ENCODE peak calls at places on chromosomes 16 and 17, in four cellular contexts. Q, H, S and A are unnamed samples.

GRCh38 chr16:20938426-20938825 is 37.9 kb downstream of the LYRM1 start:
- DNase-seq in Q (no peak), H (no peak), S (no peak), A (no peak)

GRCh38 chr17:43540821-43541674 is 5.1 kb downstream of the ETV4 start:
- DNase-seq in Q (no peak), H (no peak), S (no peak), A (no peak)

GRCh38 chr17:17511971-17512858 is 16.0 kb upstream of the RASD1 start:
- DNase-seq in Q (no peak), H (peak), S (no peak), A (no peak)

GRCh38 chr16:27464663-27465482 is 62.9 kb downstream of the IL21R start:
- DNase-seq in Q (no peak), H (no peak), S (no peak), A (no peak)

GRCh38 chr16:56426585-56426984 is 1.2 kb upstream of the AMFR start:
- DNase-seq in Q (no peak), H (no peak), S (no peak), A (no peak)

GRCh38 chr17:70086468-70086867 is 11.4 kb downstream of the KCNJ16 start:
- DNase-seq in Q (no peak), H (no peak), S (no peak), A (no peak)

GRCh38 chr16:70594569-70594968 is 51.8 kb upstream of the IL34 start:
- DNase-seq in Q (no peak), H (no peak), S (no peak), A (no peak)

GRCh38 chr17:37100231-37100630 is 151.5 kb downstream of the AATF start:
- DNase-seq in Q (no peak), H (no peak), S (no peak), A (no peak)

GRCh38 chr17:45745843-45746494 is 38.2 kb upstream of the CRHR1 start:
- DNase-seq in Q (no peak), H (no peak), S (no peak), A (no peak)

GRCh38 chr16:58299757-58300349 is 5.0 kb upstream of the PRSS54 start:
- DNase-seq in Q (no peak), H (peak), S (peak), A (peak)

GRCh38 chr16:25264599-25264998 is 7.0 kb upstream of the ZKSCAN2 start:
- DNase-seq in Q (no peak), H (peak), S (no peak), A (no peak)

GRCh38 chr17:31318298-31319190 is 2.9 kb downstream of the EVI2A start:
- DNase-seq in Q (peak), H (no peak), S (no peak), A (no peak)

GRCh38 chr16:75262800-75263127 is 11.3 kb upstream of the BCAR1 start:
- DNase-seq in Q (no peak), H (no peak), S (no peak), A (no peak)
- TF ChIP-seq CBX5 in Q (no peak), H (no peak), S (no peak), A (no peak)

GRCh38 chr17:38898291-38898679 is 27.1 kb upstream of the LASP1NB start:
- DNase-seq in Q (no peak), H (no peak), S (no peak), A (no peak)
- TF ChIP-seq ZNF274 in Q (no peak), H (no peak), S (no peak), A (no peak)

GRCh38 chr17:41547378-41547841 is 19.3 kb upstream of the KRT19 start:
- DNase-seq in Q (no peak), H (no peak), S (no peak), A (no peak)

GRCh38 chr17:41546819-41547218 is 18.7 kb upstream of the KRT19 start:
- DNase-seq in Q (no peak), H (no peak), S (no peak), A (no peak)

GRCh38 chr17:41548844-41549595 is 20.9 kb upstream of the KRT19 start:
- DNase-seq in Q (peak), H (peak), S (peak), A (peak)

GRCh38 chr17:41549596-41550039 is 21.5 kb upstream of the KRT19 start:
- DNase-seq in Q (no peak), H (peak), S (no peak), A (no peak)

DNA sequence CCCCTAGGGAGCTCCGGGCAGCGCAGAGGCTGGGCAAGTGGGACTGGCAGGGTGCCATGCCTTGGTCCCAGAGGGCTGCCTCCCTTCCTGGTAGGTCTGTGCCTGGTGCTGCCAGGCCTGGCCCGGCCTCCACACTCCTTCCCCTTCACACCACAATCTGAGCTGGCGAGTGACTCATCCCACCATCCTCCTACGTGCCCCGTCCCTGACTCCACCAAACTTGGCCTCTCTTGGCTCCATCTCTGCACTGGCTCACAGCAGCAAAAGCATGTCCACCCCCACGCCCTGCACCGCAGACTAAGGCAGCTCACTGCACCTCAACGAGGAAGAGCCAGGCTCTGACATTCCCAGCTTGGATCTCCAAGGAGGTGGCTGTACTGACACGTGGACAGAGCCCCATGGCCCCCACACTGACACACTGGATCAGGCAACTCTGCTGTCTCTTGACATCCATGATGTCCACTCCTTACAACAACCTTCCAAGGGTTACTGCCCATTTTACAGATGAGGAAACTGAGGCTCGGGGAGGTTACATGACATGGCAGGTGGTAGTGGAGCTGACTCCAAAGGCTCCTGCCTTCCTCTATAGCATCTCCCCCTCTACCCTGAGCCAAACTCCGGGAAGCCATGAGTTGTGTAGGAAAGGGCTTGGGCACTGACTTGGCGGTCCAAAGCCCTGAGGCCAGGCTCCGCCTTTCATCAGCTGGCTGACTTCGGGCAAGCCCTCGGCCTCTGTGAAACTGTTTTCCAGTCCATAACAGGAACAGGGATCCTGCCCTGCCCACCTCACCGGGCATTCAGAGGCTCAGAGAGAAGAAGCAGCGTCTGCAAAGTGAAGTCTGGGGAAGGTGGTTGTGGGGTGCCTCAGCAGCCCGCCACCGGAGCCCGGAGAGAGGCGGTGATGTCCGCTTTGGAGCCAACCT is 20.1 kb upstream of the KRT19 start:
- DNase-seq in Q (no peak), H (peak), S (no peak), A (no peak)
- TF ChIP-seq CBX5 in Q (no peak), H (no peak), S (no peak), A (no peak)

GRCh38 chr17:81443269-81443668 is 48.0 kb downstream of the BAHCC1 start:
- DNase-seq in Q (no peak), H (no peak), S (no peak), A (no peak)

GRCh38 chr17:81448442-81448841 is 53.2 kb downstream of the BAHCC1 start:
- DNase-seq in Q (no peak), H (no peak), S (no peak), A (no peak)

GRCh38 chr17:81444610-81445339 is 49.5 kb downstream of the BAHCC1 start:
- DNase-seq in Q (no peak), H (no peak), S (no peak), A (no peak)

GRCh38 chr17:81447331-81447933 is 52.2 kb downstream of the BAHCC1 start:
- DNase-seq in Q (no peak), H (no peak), S (no peak), A (no peak)

GRCh38 chr17:81445642-81446500 is 50.6 kb downstream of the BAHCC1 start:
- DNase-seq in Q (no peak), H (no peak), S (no peak), A (no peak)
- TF ChIP-seq ZNF274 in Q (no peak), H (no peak), S (no peak), A (no peak)

GRCh38 chr16:83137894-83138293 is 511.1 kb downstream of the CDH13 start:
- DNase-seq in Q (no peak), H (no peak), S (no peak), A (no peak)

GRCh38 chr16:83138512-83138911 is 511.7 kb downstream of the CDH13 start:
- DNase-seq in Q (no peak), H (no peak), S (no peak), A (no peak)

GRCh38 chr16:83136924-83137323 is 510.2 kb downstream of the CDH13 start:
- DNase-seq in Q (no peak), H (no peak), S (no peak), A (no peak)

GRCh38 chr16:83136419-83136818 is 509.6 kb downstream of the CDH13 start:
- DNase-seq in Q (no peak), H (no peak), S (no peak), A (no peak)

DNA sequence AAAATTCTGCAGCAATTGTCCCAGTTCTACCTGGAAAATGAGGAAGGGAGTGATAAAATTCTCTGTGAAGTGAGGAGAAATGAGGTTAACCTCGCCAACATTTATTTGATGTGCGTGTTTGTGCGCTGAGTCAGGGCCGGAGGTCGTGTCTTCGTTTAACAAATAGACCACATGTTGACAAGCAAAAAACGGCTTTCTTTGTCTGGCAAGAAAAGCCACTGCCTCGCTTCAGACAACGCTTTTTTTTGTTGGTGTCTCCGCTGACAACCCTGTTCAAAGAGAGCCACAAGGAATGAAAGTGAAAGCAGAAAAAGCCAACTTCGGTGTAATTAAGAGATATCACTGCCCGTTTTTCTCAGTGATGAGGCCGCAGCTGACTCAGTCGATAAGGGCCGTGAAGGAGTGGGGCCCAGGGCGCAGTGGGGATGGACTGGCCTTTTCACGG is 510.6 kb downstream of the CDH13 start:
- DNase-seq in Q (no peak), H (no peak), S (peak), A (no peak)
- TF ChIP-seq CBX5 in Q (no peak), H (no peak), S (peak), A (no peak)

GRCh38 chr17:49931416-49931815 is 37.6 kb upstream of the DLX4 start:
- DNase-seq in Q (no peak), H (no peak), S (no peak), A (no peak)

GRCh38 chr17:49932131-49932723 is 36.8 kb upstream of the DLX4 start:
- DNase-seq in Q (no peak), H (no peak), S (no peak), A (no peak)

GRCh38 chr17:49930880-49931279 is 38.1 kb upstream of the DLX4 start:
- DNase-seq in Q (no peak), H (no peak), S (no peak), A (no peak)

GRCh38 chr17:49939318-49939717 is 29.7 kb upstream of the DLX4 start:
- DNase-seq in Q (no peak), H (no peak), S (peak), A (no peak)

DNA sequence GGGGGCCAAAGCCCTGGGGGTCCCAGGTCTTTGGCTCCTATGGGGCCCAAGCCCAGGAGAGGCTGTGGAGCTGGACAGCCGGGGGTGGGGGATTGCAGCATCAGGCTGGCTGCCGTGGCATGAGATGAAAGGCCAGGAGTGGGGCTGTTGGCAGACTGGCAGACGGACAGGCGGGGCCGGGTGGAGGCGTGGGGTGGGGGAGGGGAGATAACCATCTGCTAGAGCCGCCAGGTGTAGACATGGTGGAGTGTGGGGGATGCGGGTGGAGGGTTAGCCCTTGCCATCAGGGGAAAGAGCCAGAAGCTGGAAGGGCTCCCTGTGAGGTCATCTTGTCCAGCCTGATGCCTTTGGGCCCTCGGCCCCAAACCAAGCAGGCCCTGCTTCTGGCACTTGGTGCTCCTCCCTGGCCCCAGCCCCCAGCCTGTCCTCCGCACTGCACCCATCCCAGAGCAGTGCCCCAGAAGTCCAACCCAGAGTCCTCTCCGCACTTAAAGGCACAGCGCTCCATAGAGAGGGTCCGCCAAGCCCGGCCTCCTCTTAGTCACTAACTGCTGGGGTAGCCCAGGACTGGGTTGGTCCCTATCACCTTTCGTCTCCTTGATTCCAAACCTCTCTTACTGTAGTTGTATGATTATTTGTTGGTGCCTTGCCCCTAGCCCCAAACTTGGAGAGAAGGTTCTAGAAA is 33.3 kb upstream of the DLX4 start:
- DNase-seq in Q (no peak), H (peak), S (no peak), A (no peak)
- TF ChIP-seq ZNF274 in Q (no peak), H (no peak), S (no peak), A (no peak)

DNA sequence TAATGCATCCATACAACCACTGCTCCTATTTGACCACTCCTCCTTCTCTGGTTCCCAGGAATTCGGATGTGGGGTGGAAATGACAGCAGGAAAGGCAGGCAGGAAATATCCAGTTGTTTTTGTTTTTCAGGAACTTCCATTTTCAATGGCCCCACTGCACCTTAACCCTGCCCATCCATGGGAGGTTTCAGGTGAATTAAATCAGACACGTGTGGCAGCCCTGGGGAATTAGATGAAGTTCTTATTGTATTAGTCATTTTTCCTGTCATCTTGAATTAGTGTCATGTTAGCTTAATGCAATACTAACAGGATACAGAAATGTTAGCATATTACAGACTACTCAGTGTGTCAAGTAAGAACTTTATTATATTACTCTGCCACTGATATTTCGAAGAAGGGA is 146.4 kb downstream of the CHD9NB start:
- DNase-seq in Q (no peak), H (no peak), S (no peak), A (no peak)
- TF ChIP-seq CBX5 in Q (no peak), H (no peak), S (no peak), A (no peak)

DNA sequence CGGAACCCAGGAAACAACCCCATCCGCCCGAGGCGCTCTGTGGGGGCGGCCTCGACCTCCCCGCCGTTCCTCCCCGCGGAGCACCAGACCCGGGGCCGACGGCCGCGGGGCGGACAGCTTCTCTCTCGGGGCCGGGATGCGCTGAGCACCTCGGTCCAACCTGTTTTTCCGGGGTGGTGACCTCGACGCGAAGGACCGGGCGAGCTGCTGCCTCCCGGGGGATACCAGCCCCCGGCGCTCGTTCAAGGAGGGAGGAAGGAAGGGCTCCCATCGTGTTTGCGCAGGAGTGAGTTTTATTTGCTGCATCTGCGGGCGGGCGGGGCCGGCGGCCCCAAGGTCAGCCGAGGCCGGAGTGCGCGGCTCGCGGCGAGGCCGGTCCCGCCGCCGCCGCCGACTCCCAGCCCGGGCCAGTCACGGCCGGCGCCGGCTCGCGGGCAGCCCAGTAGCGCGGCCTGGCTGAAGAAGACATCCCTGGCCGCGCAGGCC is 460 bp downstream of the DNAJA2 start:
- DNase-seq in Q (no peak), H (peak), S (peak), A (peak)
- TF ChIP-seq ZNF274 in Q (no peak), H (no peak), S (no peak), A (no peak)

GRCh38 chr16:78748471-78748929 is 649.0 kb downstream of the WWOX start:
- DNase-seq in Q (no peak), H (no peak), S (no peak), A (no peak)
- TF ChIP-seq CBX5 in Q (no peak), H (no peak), S (no peak), A (no peak)

GRCh38 chr16:11613381-11614303 is 26.9 kb upstream of the LITAF start:
- DNase-seq in Q (no peak), H (peak), S (peak), A (no peak)
- TF ChIP-seq ZNF274 in Q (no peak), H (no peak), S (no peak), A (no peak)